ENCODE peak calls at places on chromosome 16, in ten cellular contexts. F, D, J, H, O, Q, P, G, Y and B are unnamed samples.

GRCh38 chr16:23408242-23409201 is 44.5 kb downstream of the COG7 start:
- DNase-seq in Y (peak; percentile 72), G (no peak), H (peak; percentile 88), P (peak; percentile 19), D (peak; percentile 74), F (peak; percentile 38), Q (peak; percentile 64), J (no peak), O (no peak), B (peak; percentile 54)

GRCh38 chr16:81514568-81515258 is 70.1 kb downstream of the CMIP start:
- DNase-seq in F (no peak), G (no peak), O (no peak), Q (no peak), Y (no peak), J (no peak), D (no peak), H (no peak), P (no peak), B (no peak)

GRCh38 chr16:65200857-65201256 is 79.0 kb upstream of the CDH11 start:
- DNase-seq in D (peak; percentile 6), Q (no peak), O (no peak), P (no peak), Y (no peak), F (no peak), G (no peak), H (no peak), J (no peak), B (peak; percentile 89)

GRCh38 chr16:57623251-57624043 is 5.0 kb upstream of the ADGRG1 start:
- DNase-seq in G (peak; percentile 49), J (peak; percentile 95), F (no peak), D (peak; percentile 71), O (peak; percentile 95), P (no peak), H (no peak), Q (peak; percentile 65), Y (peak; percentile 88), B (no peak)

GRCh38 chr16:58264961-58265479 is 29.8 kb downstream of the PRSS54 start:
- DNase-seq in Q (peak; percentile 44), D (peak; percentile 76), P (no peak), H (no peak), F (no peak), Y (no peak), O (no peak), G (no peak), J (peak; percentile 90), B (peak; percentile 46)

GRCh38 chr16:59400830-59401229 is 666.7 kb upstream of the GOT2 start:
- DNase-seq in D (peak; percentile 31), P (no peak), O (no peak), Y (no peak), Q (no peak), F (no peak), G (no peak), H (no peak), J (no peak), B (no peak)

GRCh38 chr16:57575468-57576277 is 33.2 kb downstream of the ADGRG5 start:
- DNase-seq in F (no peak), J (no peak), P (no peak), H (no peak), O (no peak), D (no peak), G (no peak), Y (no peak), Q (no peak), B (no peak)

GRCh38 chr16:2151188-2152091 is 3.0 kb downstream of the RAB26 start:
- DNase-seq in F (no peak), P (no peak), D (no peak), H (no peak), O (no peak), Q (no peak), J (no peak), Y (no peak), G (no peak), B (no peak)

GRCh38 chr16:30603945-30604315 is 6.3 kb downstream of the ZNF689 start:
- DNase-seq in G (no peak), O (no peak), Q (no peak), J (no peak), F (no peak), P (no peak), Y (no peak), H (no peak), D (no peak), B (no peak)

GRCh38 chr16:70647461-70648359 is 1.4 kb downstream of the IL34 start:
- DNase-seq in Y (peak; percentile 61), H (no peak), Q (no peak), G (no peak), P (no peak), D (peak; percentile 15), O (peak; percentile 42), F (no peak), J (no peak), B (no peak)

DNA sequence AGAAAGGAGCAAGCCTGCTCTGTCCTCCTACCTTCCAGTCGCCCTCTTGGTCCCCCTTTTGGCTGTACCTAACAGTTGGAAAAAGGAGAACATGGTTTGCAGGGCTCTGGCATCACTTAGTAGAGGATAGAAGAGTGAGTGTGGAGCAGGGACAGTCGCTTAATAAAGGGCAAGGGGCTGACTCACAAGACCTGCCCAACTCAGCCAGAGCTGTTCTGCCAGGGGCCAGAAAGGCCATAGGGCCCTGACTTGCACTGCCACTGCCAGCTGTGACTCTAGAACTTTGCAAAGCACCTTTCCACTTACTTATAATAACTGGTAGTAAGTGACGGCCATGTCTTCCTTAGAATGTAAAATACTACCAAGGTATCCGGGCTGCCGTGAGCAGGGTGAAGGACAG is 13.5 kb downstream of the PRMT7 start:
- DNase-seq in H (no peak), J (no peak), F (no peak), P (no peak), Y (no peak), O (no peak), D (no peak), G (no peak), Q (no peak), B (no peak)
- H3K27me3 ChIP-seq in H (no peaks in the 10 kb centered on the region), J (no peaks in the 10 kb centered on the region), F (no peaks in the 10 kb centered on the region), P (no peaks in the 10 kb centered on the region), Y (no peaks in the 10 kb centered on the region), O (no peaks in the 10 kb centered on the region), D (no peaks in the 10 kb centered on the region), G (no peaks in the 10 kb centered on the region), Q (no peaks in the 10 kb centered on the region), B (no peaks in the 10 kb centered on the region)

DNA sequence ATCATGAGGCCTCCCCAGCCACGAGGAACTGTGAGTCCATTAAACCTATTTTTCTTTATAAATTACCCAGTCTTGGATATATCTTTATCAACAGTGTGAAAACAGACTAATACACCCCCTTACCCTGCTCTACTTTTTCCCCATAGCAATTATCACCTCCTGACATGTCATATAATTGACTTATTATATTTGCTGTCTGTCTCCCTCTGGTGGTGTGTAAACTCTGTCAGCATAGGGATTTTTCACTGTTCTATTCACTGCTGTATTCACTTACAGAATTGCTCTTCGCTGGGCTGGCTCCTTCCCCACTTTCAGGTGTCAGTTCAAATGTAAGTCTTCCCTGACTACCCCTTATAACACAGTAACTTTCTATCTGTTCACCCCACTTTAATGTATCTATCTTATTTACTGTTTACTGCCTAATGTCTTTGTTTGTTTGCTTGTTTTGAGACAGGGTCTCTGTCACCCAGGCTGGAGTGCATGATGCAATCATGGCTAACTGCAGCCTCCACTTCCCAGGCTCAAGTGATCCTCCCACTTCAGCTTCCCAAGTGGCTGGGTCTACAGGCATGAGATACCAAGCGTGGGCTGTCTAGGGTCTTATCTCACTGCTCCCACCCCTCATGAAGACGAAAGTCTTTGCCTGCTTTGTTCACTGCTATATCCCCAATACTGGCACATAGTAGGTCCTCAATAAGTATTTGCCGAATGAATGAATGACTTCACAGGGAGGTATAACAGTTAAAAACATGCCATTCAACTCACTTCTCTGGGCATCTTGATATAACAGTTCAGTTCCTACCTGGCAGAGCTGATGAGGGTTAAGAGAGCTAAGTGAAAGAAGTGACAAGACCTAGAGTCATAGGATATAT is 52.4 kb upstream of the CDH3 start:
- DNase-seq in J (no peak), Y (no peak), P (no peak), Q (no peak), D (no peak), H (no peak), G (no peak), O (no peak), F (no peak), B (no peak)
- TF ChIP-seq CTCF in J (peak; percentile 38), Y (no peak), P (no peak), Q (no peak), D (no peak), H (no peak), G (peak; percentile 14), O (no peak), F (no peak), B (peak; percentile 24)

GRCh38 chr16:51084074-51084928 is 66.8 kb downstream of the SALL1 start:
- DNase-seq in D (peak; percentile 64), G (no peak), Q (no peak), P (no peak), J (no peak), O (no peak), H (no peak), Y (no peak), F (no peak), B (peak; percentile 79)

DNA sequence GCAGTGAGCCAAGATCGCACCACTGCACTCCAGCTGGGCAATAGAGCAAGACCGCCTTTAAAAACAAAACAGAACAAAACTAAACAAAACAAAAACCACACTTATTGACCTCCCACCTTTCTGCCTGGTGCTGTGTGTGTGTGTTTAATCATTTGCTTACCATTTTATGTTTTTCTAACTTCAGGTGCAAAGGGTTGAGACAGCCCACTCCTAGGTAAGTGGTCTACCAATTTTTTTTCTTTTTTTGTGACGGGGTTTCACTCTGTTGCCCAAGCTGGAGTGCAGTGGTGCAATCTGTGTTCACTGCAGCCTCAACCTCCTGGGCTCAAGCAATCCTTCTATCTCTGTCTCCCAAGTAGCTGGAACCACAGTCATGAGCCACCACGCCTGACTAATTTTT is 65.8 kb downstream of the SALL1 start:
- DNase-seq in Y (no peak), P (no peak), G (no peak), D (no peak), H (no peak), Q (no peak), F (no peak), J (no peak), O (no peak), B (no peak)
- H3K27ac ChIP-seq in Y (no peak overlapping the region), P (no peak overlapping the region), G (no peak overlapping the region), D (no peak overlapping the region), H (no peak overlapping the region), Q (no peak overlapping the region), F (no peak overlapping the region), J (no peak overlapping the region), O (no peak overlapping the region), B (no peak overlapping the region)

GRCh38 chr16:28013392-28013791 is 50.1 kb downstream of the GSG1L start:
- DNase-seq in H (no peak), Q (no peak), O (no peak), P (no peak), G (no peak), D (no peak), Y (no peak), F (no peak), J (no peak), B (no peak)

GRCh38 chr16:28012031-28012445 is 51.5 kb downstream of the GSG1L start:
- DNase-seq in Y (no peak), P (no peak), O (no peak), G (no peak), H (peak; percentile 80), F (no peak), D (peak; percentile 38), Q (no peak), J (no peak), B (peak; percentile 8)

GRCh38 chr16:28011223-28011622 is 52.3 kb downstream of the GSG1L start:
- DNase-seq in Y (no peak), G (no peak), F (no peak), P (no peak), O (no peak), H (no peak), J (no peak), Q (no peak), D (no peak), B (no peak)

GRCh38 chr16:28010671-28011070 is 52.8 kb downstream of the GSG1L start:
- DNase-seq in O (no peak), J (no peak), Q (no peak), G (no peak), Y (peak; percentile 38), P (no peak), H (no peak), D (no peak), F (no peak), B (no peak)

GRCh38 chr16:28009586-28010373 is 53.7 kb downstream of the GSG1L start:
- DNase-seq in J (no peak), Q (no peak), F (no peak), O (no peak), Y (no peak), G (no peak), H (peak; percentile 36), P (no peak), D (no peak), B (no peak)
- H3K27me3 ChIP-seq in J (peaks cover 2% of the 10 kb centered on the region), Q (no peaks in the 10 kb centered on the region), F (no peaks in the 10 kb centered on the region), O (no peaks in the 10 kb centered on the region), Y (no peaks in the 10 kb centered on the region), G (no peaks in the 10 kb centered on the region), H (no peaks in the 10 kb centered on the region), P (peaks cover 7% of the 10 kb centered on the region), D (no peaks in the 10 kb centered on the region), B (no peaks in the 10 kb centered on the region)